ENCODE peak calls at places on chromosomes 13 and 19, in five cellular contexts. One of them, this sample, is unnamed.

GRCh38 chr19:588758-589692 is 656 bp upstream of the HCN2 start:
- DNase-seq in fibroblast of the conjunctiva: no peak
- DNase-seq in EH: no peak
- DNase-seq in DMS79 treated with DMSO at 0.1 percent for 48 hours: peak
- DNase-seq in activated effector memory CD4-positive, alpha-beta T cell treated with Interleukin-2 at 50 U/mL for 16 hours: no peak
- DNase-seq in this sample: no peak

GRCh38 chr13:27028683-27029480 is 142.7 kb downstream of the USP12 start:
- DNase-seq in fibroblast of the conjunctiva: no peak
- DNase-seq in activated effector memory CD4-positive, alpha-beta T cell treated with Interleukin-2 at 50 U/mL for 16 hours: no peak
- DNase-seq in EH: no peak
- DNase-seq in DMS79 treated with DMSO at 0.1 percent for 48 hours: no peak
- DNase-seq in this sample: no peak

GRCh38 chr13:22111152-22111783 is 440.4 kb downstream of the FGF9 start:
- DNase-seq in DMS79 treated with DMSO at 0.1 percent for 48 hours: no peak
- DNase-seq in fibroblast of the conjunctiva: no peak
- DNase-seq in EH: no peak
- DNase-seq in activated effector memory CD4-positive, alpha-beta T cell treated with Interleukin-2 at 50 U/mL for 16 hours: no peak
- DNase-seq in this sample: no peak

GRCh38 chr19:53958168-53958571 is 4.6 kb upstream of the CACNG8 start:
- DNase-seq in fibroblast of the conjunctiva: no peak
- DNase-seq in EH: peak
- DNase-seq in activated effector memory CD4-positive, alpha-beta T cell treated with Interleukin-2 at 50 U/mL for 16 hours: no peak
- DNase-seq in DMS79 treated with DMSO at 0.1 percent for 48 hours: peak
- DNase-seq in this sample: no peak

GRCh38 chr13:51838235-51838846 is 6.6 kb downstream of the TMEM272 start:
- DNase-seq in fibroblast of the conjunctiva: no peak
- DNase-seq in activated effector memory CD4-positive, alpha-beta T cell treated with Interleukin-2 at 50 U/mL for 16 hours: no peak
- DNase-seq in DMS79 treated with DMSO at 0.1 percent for 48 hours: no peak
- DNase-seq in EH: peak
- DNase-seq in this sample: no peak

GRCh38 chr19:17835182-17836006 is 12.4 kb downstream of the JAK3 start:
- DNase-seq in DMS79 treated with DMSO at 0.1 percent for 48 hours: no peak
- DNase-seq in EH: peak
- DNase-seq in fibroblast of the conjunctiva: no peak
- DNase-seq in activated effector memory CD4-positive, alpha-beta T cell treated with Interleukin-2 at 50 U/mL for 16 hours: no peak
- DNase-seq in this sample: no peak

GRCh38 chr19:48405850-48406249 is 12.4 kb downstream of the GRIN2D start:
- DNase-seq in DMS79 treated with DMSO at 0.1 percent for 48 hours: no peak
- DNase-seq in activated effector memory CD4-positive, alpha-beta T cell treated with Interleukin-2 at 50 U/mL for 16 hours: no peak
- DNase-seq in fibroblast of the conjunctiva: no peak
- DNase-seq in EH: peak
- DNase-seq in this sample: no peak

GRCh38 chr13:113109151-113110047 is 3.8 kb downstream of the F7 start:
- DNase-seq in activated effector memory CD4-positive, alpha-beta T cell treated with Interleukin-2 at 50 U/mL for 16 hours: no peak
- DNase-seq in fibroblast of the conjunctiva: no peak
- DNase-seq in EH: no peak
- DNase-seq in DMS79 treated with DMSO at 0.1 percent for 48 hours: no peak
- DNase-seq in this sample: no peak

GRCh38 chr19:7912697-7913564 is 1.7 kb upstream of the TGFBR3L start:
- DNase-seq in DMS79 treated with DMSO at 0.1 percent for 48 hours: no peak
- DNase-seq in EH: no peak
- DNase-seq in fibroblast of the conjunctiva: no peak
- DNase-seq in activated effector memory CD4-positive, alpha-beta T cell treated with Interleukin-2 at 50 U/mL for 16 hours: no peak
- DNase-seq in this sample: no peak

GRCh38 chr13:30133554-30133912 is 173.8 kb downstream of the KATNAL1 start:
- DNase-seq in EH: no peak
- DNase-seq in activated effector memory CD4-positive, alpha-beta T cell treated with Interleukin-2 at 50 U/mL for 16 hours: no peak
- DNase-seq in DMS79 treated with DMSO at 0.1 percent for 48 hours: no peak
- DNase-seq in fibroblast of the conjunctiva: no peak
- DNase-seq in this sample: no peak

GRCh38 chr19:47768604-47769003 is 9.9 kb upstream of the SELENOW start:
- DNase-seq in DMS79 treated with DMSO at 0.1 percent for 48 hours: no peak
- DNase-seq in fibroblast of the conjunctiva: no peak
- DNase-seq in activated effector memory CD4-positive, alpha-beta T cell treated with Interleukin-2 at 50 U/mL for 16 hours: no peak
- DNase-seq in EH: no peak
- DNase-seq in this sample: no peak

GRCh38 chr19:42313096-42313839 is at the start of gene TMEM145:
- DNase-seq in activated effector memory CD4-positive, alpha-beta T cell treated with Interleukin-2 at 50 U/mL for 16 hours: no peak
- DNase-seq in EH: peak
- DNase-seq in fibroblast of the conjunctiva: no peak
- DNase-seq in DMS79 treated with DMSO at 0.1 percent for 48 hours: peak
- DNase-seq in this sample: no peak

GRCh38 chr19:46925548-46925950 is 64.8 kb downstream of the ARHGAP35 start:
- DNase-seq in DMS79 treated with DMSO at 0.1 percent for 48 hours: no peak
- DNase-seq in activated effector memory CD4-positive, alpha-beta T cell treated with Interleukin-2 at 50 U/mL for 16 hours: no peak
- DNase-seq in EH: no peak
- DNase-seq in fibroblast of the conjunctiva: no peak
- DNase-seq in this sample: no peak

GRCh38 chr13:112066624-112067004 is 335 bp upstream of the SOX1 start:
- DNase-seq in fibroblast of the conjunctiva: no peak
- DNase-seq in EH: no peak
- DNase-seq in DMS79 treated with DMSO at 0.1 percent for 48 hours: peak
- DNase-seq in activated effector memory CD4-positive, alpha-beta T cell treated with Interleukin-2 at 50 U/mL for 16 hours: peak
- DNase-seq in this sample: peak

GRCh38 chr19:33054623-33055022 is 10.1 kb downstream of the RHPN2 start:
- DNase-seq in DMS79 treated with DMSO at 0.1 percent for 48 hours: no peak
- DNase-seq in fibroblast of the conjunctiva: no peak
- DNase-seq in EH: no peak
- DNase-seq in activated effector memory CD4-positive, alpha-beta T cell treated with Interleukin-2 at 50 U/mL for 16 hours: no peak
- DNase-seq in this sample: no peak

GRCh38 chr19:15616627-15617270 is 1.7 kb downstream of the CYP4F8 start:
- DNase-seq in activated effector memory CD4-positive, alpha-beta T cell treated with Interleukin-2 at 50 U/mL for 16 hours: no peak
- DNase-seq in fibroblast of the conjunctiva: no peak
- DNase-seq in DMS79 treated with DMSO at 0.1 percent for 48 hours: no peak
- DNase-seq in EH: no peak
- DNase-seq in this sample: no peak

GRCh38 chr19:35783469-35784400 is 8.4 kb downstream of the ARHGAP33 start:
- DNase-seq in EH: no peak
- DNase-seq in activated effector memory CD4-positive, alpha-beta T cell treated with Interleukin-2 at 50 U/mL for 16 hours: no peak
- DNase-seq in fibroblast of the conjunctiva: no peak
- DNase-seq in DMS79 treated with DMSO at 0.1 percent for 48 hours: no peak
- DNase-seq in this sample: no peak

This sample was measured in astrocyte of the cerebellum.